ENCODE peak calls at places on chromosomes 16 and 17, in five cellular contexts. M, F, E, U and N are unnamed samples. For H3K9me3, the result is how much of the 10 kb centered on the place peaks cover.

GRCh38 chr16:58187657-58188430 is 10.1 kb downstream of the CSNK2A2 start:
- DNase-seq in M (no peak), F (no peak), E (no peak), U (no peak), N (no peak)

GRCh38 chr16:19166500-19166899 is 1.5 kb upstream of the SYT17 start:
- DNase-seq in M (no peak), F (no peak), E (peak), U (no peak), N (no peak)

GRCh38 chr16:85319984-85320440 is 207.7 kb upstream of the CIBAR2 start:
- DNase-seq in M (no peak), F (no peak), E (no peak), U (no peak), N (no peak)

GRCh38 chr17:79811036-79811887 is 14.4 kb upstream of the CBX8 start:
- DNase-seq in M (no peak), F (no peak), E (peak), U (peak), N (no peak)

GRCh38 chr17:17900615-17901520 is 64.1 kb upstream of the SREBF1 start:
- DNase-seq in M (peak), F (peak), E (peak), U (no peak), N (peak)

GRCh38 chr16:66487580-66488235 is 60.6 kb downstream of the BEAN1 start:
- DNase-seq in M (no peak), F (peak), E (no peak), U (no peak), N (no peak)

GRCh38 chr17:66268247-66268927 is 34.0 kb upstream of the PRKCA start:
- DNase-seq in M (no peak), F (peak), E (peak), U (no peak), N (peak)

GRCh38 chr16:87747626-87748025 is 18.2 kb downstream of the KLHDC4 start:
- DNase-seq in M (no peak), F (no peak), E (no peak), U (no peak), N (no peak)

GRCh38 chr16:9225527-9226316 is 134.3 kb downstream of the HAPSTR1 start:
- DNase-seq in M (no peak), F (no peak), E (peak), U (peak), N (no peak)

GRCh38 chr16:67155305-67156145 is 4.2 kb downstream of the TRADD start:
- DNase-seq in M (peak), F (no peak), E (peak), U (peak), N (peak)

GRCh38 chr16:68183033-68183432 is 52.9 kb downstream of the ESRP2 start:
- DNase-seq in M (no peak), F (no peak), E (no peak), U (no peak), N (no peak)

GRCh38 chr17:56737741-56738161 is 96.0 kb downstream of the C17orf67 start:
- DNase-seq in M (no peak), F (no peak), E (no peak), U (no peak), N (peak)

GRCh38 chr17:10372906-10373305 is at the start of gene MYH13:
- DNase-seq in M (no peak), F (no peak), E (no peak), U (no peak), N (no peak)

GRCh38 chr17:78324391-78325075 is 35.3 kb downstream of the SOCS3 start:
- DNase-seq in M (peak), F (peak), E (no peak), U (peak), N (peak)

GRCh38 chr17:67378444-67379250 is 1.6 kb downstream of the PITPNC1 start:
- DNase-seq in M (peak), F (peak), E (peak), U (peak), N (peak)

GRCh38 chr16:81560979-81561657 is 116.5 kb downstream of the CMIP start:
- DNase-seq in M (no peak), F (no peak), E (peak), U (no peak), N (no peak)

GRCh38 chr16:31452631-31453106 is 6.6 kb upstream of the ARMC5 start:
- DNase-seq in M (no peak), F (no peak), E (peak), U (no peak), N (peak)

GRCh38 chr16:3256876-3257465 is 538 bp upstream of the MEFV start:
- DNase-seq in M (no peak), F (no peak), E (peak), U (no peak), N (no peak)

GRCh38 chr17:14775761-14776492 is 475.0 kb downstream of the HS3ST3B1 start:
- DNase-seq in M (no peak), F (no peak), E (no peak), U (no peak), N (no peak)

GRCh38 chr16:64951193-64951592 is 170.7 kb downstream of the CDH11 start:
- DNase-seq in M (no peak), F (no peak), E (no peak), U (no peak), N (no peak)

GRCh38 chr16:64950731-64951130 is 171.1 kb downstream of the CDH11 start:
- DNase-seq in M (no peak), F (no peak), E (no peak), U (no peak), N (no peak)

GRCh38 chr16:64947651-64948050 is 174.2 kb downstream of the CDH11 start:
- DNase-seq in M (no peak), F (no peak), E (no peak), U (no peak), N (no peak)

GRCh38 chr16:64950262-64950661 is 171.6 kb downstream of the CDH11 start:
- DNase-seq in M (no peak), F (no peak), E (no peak), U (no peak), N (no peak)

DNA sequence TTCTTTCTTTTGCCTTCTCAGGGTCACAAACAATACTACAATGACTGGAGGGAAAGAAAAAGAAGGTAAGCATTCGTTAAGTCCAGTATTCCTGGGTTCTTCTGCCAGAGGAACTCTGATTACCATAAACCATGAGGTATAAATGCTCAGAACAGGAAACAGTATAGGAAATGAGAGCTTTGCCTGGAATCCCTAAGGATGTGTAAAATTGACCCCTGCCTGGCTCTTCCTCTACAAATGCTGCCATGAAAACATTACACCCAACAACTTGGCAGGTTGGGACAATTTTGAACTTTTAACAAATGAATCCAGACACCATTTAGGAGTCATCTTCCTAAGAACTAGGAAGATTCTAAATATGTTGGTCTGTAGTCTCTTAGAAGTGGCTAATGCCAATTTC is 173.8 kb downstream of the CDH11 start:
- DNase-seq in M (no peak), F (no peak), E (no peak), U (no peak), N (no peak)
- H3K9me3 ChIP-seq in M (under half), F (under half), E (under half), U (under half), N (under half)

GRCh38 chr16:86577314-86577971 is 906 bp upstream of the FOXL1 start:
- DNase-seq in M (no peak), F (no peak), E (no peak), U (no peak), N (peak)
- H3K4me3 ChIP-seq in M (peak), F (no peak), E (peak), U (no peak), N (peak)

GRCh38 chr17:83151442-83152220 is 72.2 kb downstream of the METRNL start:
- DNase-seq in M (no peak), F (no peak), E (no peak), U (no peak), N (no peak)
- H3K9me3 ChIP-seq in M (under half), F (under half), E (under half), U (under half), N (under half)

DNA sequence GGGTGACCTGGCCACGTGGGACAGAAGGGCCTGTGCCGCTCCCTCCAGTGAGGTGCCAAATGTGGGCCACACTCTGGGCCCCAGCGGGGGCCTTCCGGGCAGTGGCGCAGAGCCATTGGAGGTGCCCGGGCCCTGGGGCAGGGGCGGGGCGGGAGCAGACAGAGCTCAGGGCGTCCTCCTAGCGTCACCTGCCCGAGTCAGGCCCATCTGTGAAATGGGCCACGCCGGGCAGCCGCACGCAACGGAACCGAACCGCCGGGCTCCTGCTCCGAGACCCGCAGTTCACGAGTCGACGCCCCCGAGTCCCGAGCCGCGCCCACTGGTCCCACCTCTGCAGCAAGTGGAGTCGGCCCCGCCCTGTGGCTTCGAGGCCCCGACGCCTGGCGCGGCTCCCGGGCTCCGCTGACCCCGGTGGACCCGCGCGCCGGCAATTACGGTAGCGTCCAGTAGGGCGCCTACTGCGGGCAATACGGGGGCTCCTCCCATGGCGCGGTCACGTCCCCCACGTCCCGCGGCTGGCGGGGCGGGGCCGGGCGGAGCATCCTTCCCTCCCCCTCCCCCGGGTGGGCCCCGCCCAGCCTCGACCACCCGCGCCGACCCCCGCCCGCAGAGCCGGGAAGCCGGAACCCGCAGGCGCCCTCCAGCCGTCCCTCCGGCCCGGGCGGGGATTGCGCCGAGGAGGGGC is 1.9 kb downstream of the SLC16A3 start:
- DNase-seq in M (peak), F (peak), E (peak), U (peak), N (no peak)
- H3K4me3 ChIP-seq in M (peak), F (peak), E (peak), U (peak), N (peak)

GRCh38 chr16:52696126-52696525 is 149.2 kb upstream of the TOX3 start:
- DNase-seq in M (no peak), F (no peak), E (no peak), U (no peak), N (no peak)

DNA sequence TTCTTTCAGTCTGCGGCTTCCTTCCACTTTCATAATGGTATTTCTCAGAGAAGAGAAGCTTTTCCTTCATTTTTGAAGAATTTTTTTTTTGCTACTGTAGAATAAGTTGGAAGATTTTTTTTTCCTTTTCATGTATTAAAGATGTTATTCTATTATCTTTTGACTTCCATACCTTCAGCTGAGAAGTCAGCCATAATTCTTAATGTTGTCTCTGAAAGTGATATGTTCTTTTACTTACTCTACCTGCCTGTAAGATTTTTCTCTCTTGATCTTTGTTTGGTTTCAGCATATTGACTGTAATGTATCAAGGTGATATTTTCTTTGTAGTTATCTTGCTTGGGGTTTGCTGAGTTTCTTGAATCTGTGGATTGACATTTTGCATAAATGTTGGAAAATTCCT is 143.5 kb upstream of the TOX3 start:
- DNase-seq in M (no peak), F (no peak), E (no peak), U (no peak), N (no peak)
- H3K9me3 ChIP-seq in M (under half), F (under half), E (under half), U (under half), N (under half)